ENCODE peak calls at places on chromosomes 12 and 14, in six cellular contexts. O is H1, L is K562, W is HCT116, Y is HepG2, I is SK-N-SH. E is an unnamed sample. For H3K27me3, the result is how much of the 10 kb centered on the place peaks cover.

GRCh38 chr12:104720346-104721064 is 237.6 kb downstream of the SLC41A2 start:
- DNase-seq in O (no peak), L (no peak), W (no peak), Y (no peak), I (no peak), E (no peak)

GRCh38 chr12:51869490-51869865 is 18.4 kb upstream of the ANKRD33 start:
- DNase-seq in O (no peak), L (no peak), W (no peak), Y (no peak), I (no peak), E (no peak)

GRCh38 chr14:47150267-47150666 is 498.7 kb upstream of the RPL10L start:
- DNase-seq in O (no peak), L (no peak), W (no peak), Y (no peak), I (no peak), E (no peak)

GRCh38 chr14:55721353-55721752 is 141.3 kb downstream of the KTN1 start:
- DNase-seq in O (no peak), L (no peak), W (peak), Y (no peak), I (no peak), E (no peak)

GRCh38 chr14:58769766-58770165 is 132.0 kb downstream of the DACT1 start:
- DNase-seq in O (no peak), L (no peak), W (no peak), Y (no peak), I (no peak), E (no peak)

GRCh38 chr12:39972119-39972518 is 133.8 kb downstream of the SLC2A13 start:
- DNase-seq in O (no peak), L (peak), W (no peak), Y (no peak), I (no peak), E (no peak)

GRCh38 chr12:107929436-107929835 is 154.9 kb downstream of the ASCL4 start:
- DNase-seq in O (no peak), L (peak), W (peak), Y (peak), I (peak), E (no peak)

GRCh38 chr14:90522585-90523191 is 125.9 kb downstream of the CALM1 start:
- DNase-seq in O (no peak), L (no peak), W (no peak), Y (no peak), I (peak), E (no peak)

GRCh38 chr12:20415641-20416040 is 47.3 kb downstream of the PDE3A start:
- DNase-seq in O (no peak), L (no peak), W (no peak), Y (no peak), I (no peak), E (no peak)

GRCh38 chr14:74492413-74493342 is at the start of gene NPC2:
- DNase-seq in O (no peak), L (no peak), W (no peak), Y (no peak), I (no peak), E (no peak)

GRCh38 chr12:27220057-27220987 is 23.8 kb upstream of the STK38L start:
- DNase-seq in O (no peak), L (no peak), W (no peak), Y (no peak), I (no peak), E (no peak)

GRCh38 chr14:21056520-21057163 is 980 bp upstream of the RNASE8 start:
- DNase-seq in O (no peak), L (no peak), W (no peak), Y (no peak), I (no peak), E (no peak)

DNA sequence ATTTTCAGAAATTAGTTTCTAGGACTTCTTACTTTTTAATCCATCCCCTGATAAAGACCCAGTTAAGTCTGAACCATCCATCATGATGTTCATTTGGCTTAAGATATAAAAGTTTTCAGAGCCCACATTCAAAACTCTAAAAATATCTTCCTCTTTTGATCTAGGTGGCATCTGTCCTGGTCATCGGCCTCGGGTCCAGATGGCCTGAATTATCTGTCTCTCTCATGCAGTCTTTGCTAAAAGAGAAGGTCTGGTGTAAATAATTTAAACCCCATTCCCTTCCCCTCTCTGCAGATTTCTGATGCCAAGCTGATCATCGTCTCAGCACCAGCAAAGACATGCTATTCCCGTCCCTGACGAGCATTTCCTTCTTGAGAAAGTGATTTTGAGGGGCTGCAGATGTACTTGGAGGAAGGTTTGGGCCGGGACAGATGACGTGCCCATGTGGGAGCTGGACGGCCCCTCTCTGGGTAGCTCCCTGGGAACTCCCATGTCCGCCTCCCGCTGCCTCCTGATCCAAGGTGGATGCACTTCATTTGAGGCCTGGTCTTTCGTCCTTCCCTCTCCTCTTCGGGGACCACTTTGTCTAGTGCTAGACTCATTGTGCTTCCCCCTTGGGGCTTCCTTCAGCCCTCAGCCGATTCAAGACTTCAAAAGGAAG is 173.0 kb upstream of the PRMT8 start:
- DNase-seq in O (no peak), L (no peak), W (no peak), Y (no peak), I (peak), E (no peak)
- H3K27me3 ChIP-seq in O (under half), L (under half), W (under half), Y (half or more), I (under half), E (under half)

GRCh38 chr12:89080797-89081470 is 271.4 kb downstream of the DUSP6 start:
- DNase-seq in O (no peak), L (no peak), W (no peak), Y (no peak), I (no peak), E (no peak)

GRCh38 chr12:89073659-89074058 is 278.6 kb downstream of the DUSP6 start:
- DNase-seq in O (no peak), L (no peak), W (no peak), Y (no peak), I (no peak), E (no peak)

GRCh38 chr12:89072303-89073026 is 279.8 kb downstream of the DUSP6 start:
- DNase-seq in O (no peak), L (no peak), W (no peak), Y (no peak), I (no peak), E (no peak)

GRCh38 chr12:89073027-89073398 is 279.3 kb downstream of the DUSP6 start:
- DNase-seq in O (no peak), L (no peak), W (no peak), Y (no peak), I (no peak), E (no peak)

GRCh38 chr12:89075890-89076591 is 276.3 kb downstream of the DUSP6 start:
- DNase-seq in O (no peak), L (no peak), W (no peak), Y (no peak), I (no peak), E (no peak)
- TF ChIP-seq YY1 in O (no peak), L (no peak), W (no peak), Y (no peak), I (no peak), E (no peak)

DNA sequence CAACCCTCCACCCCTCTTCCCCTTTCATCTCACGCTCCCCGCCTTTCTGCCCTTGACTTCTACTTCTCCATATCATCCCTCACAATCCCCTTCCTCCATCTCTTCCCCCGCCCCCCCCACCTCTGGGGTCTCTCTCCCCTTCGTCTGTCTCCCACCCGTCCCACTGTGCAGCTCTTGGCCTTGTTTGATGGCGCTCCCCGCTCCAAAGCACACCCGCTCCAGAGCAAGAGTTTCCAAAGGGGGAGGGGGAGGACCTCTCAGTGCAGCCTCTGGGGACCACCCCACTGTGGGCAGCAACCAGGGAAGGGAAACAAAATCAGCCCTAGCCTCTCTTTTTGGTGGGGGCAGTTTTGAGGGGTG is 774 bp downstream of the CHGA start:
- DNase-seq in O (no peak), L (no peak), W (no peak), Y (no peak), I (no peak), E (no peak)
- H3K27me3 ChIP-seq in O (under half), L (under half), W (under half), Y (under half), I (under half), E (half or more)

DNA sequence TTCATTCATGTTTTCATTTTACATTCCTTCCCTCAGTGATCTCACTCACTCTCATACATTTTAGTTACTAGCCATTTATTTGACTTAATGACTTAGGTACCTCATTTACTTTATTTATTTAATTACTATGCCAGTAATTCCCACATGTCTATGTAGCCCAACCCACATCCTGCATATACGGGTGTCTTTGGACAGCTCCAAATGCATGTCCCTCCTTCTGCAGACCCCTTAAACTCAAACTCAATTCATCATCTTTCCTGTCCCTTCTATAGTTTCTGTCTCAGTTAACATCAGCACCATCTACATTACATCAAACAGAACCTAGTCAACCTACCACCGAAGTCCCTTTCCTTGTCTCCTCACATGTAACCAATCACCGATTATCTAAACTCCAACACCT is 2.8 kb downstream of the CLEC1A start:
- DNase-seq in O (no peak), L (no peak), W (no peak), Y (no peak), I (no peak), E (no peak)
- TF ChIP-seq YY1 in O (no peak), L (no peak), W (no peak), Y (no peak), I (no peak), E (no peak)

GRCh38 chr14:88851587-88851986 is 27.1 kb downstream of the TTC8 start:
- DNase-seq in O (no peak), L (no peak), W (no peak), Y (no peak), I (no peak), E (no peak)

GRCh38 chr14:88852632-88853031 is 28.2 kb downstream of the TTC8 start:
- DNase-seq in O (no peak), L (no peak), W (no peak), Y (no peak), I (peak), E (no peak)

GRCh38 chr14:88853129-88853528 is 28.7 kb downstream of the TTC8 start:
- DNase-seq in O (no peak), L (no peak), W (no peak), Y (no peak), I (no peak), E (no peak)

GRCh38 chr14:88848571-88848970 is 24.1 kb downstream of the TTC8 start:
- DNase-seq in O (no peak), L (no peak), W (no peak), Y (no peak), I (no peak), E (no peak)

GRCh38 chr14:88849717-88850116 is 25.3 kb downstream of the TTC8 start:
- DNase-seq in O (no peak), L (no peak), W (no peak), Y (no peak), I (no peak), E (no peak)
- H3K27me3 ChIP-seq in O (under half), L (under half), W (under half), Y (under half), I (under half), E (under half)

GRCh38 chr14:69137456-69138188 is 15.3 kb downstream of the DCAF5 start:
- DNase-seq in O (no peak), L (no peak), W (no peak), Y (no peak), I (no peak), E (no peak)
- TF ChIP-seq YY1 in O (no peak), L (no peak), W (no peak), Y (no peak), I (no peak), E (no peak)

GRCh38 chr12:100715976-100716657 is 78.5 kb upstream of the ANO4 start:
- DNase-seq in O (no peak), L (no peak), W (no peak), Y (no peak), I (no peak), E (no peak)
- H3K27me3 ChIP-seq in O (under half), L (under half), W (under half), Y (under half), I (under half), E (under half)

E was measured in NT2/D1.